ENCODE peak calls at places on chromosomes 12 and 14, in five cellular contexts. W is epithelial cell of esophagus, H is HCT116, V is thyroid gland, A is dorsolateral prefrontal cortex. S is an unnamed sample.

GRCh38 chr14:27739657-27740156 is 1026.9 kb upstream of the FOXG1 start:
- DNase-seq in A (no peak), H (no peak), V (no peak), W (no peak), S (no peak)

GRCh38 chr14:36996133-36996856 is 176.1 kb downstream of the SLC25A21 start:
- DNase-seq in V (peak), W (peak), A (no peak), H (no peak), S (peak)

GRCh38 chr12:104750061-104750460 is 208.0 kb downstream of the SLC41A2 start:
- DNase-seq in V (no peak), H (no peak), W (peak), A (peak), S (peak)

GRCh38 chr14:103317251-103317650 is 16.8 kb upstream of the EIF5 start:
- DNase-seq in V (no peak), H (no peak), W (no peak), A (no peak), S (no peak)

GRCh38 chr14:79077096-79077495 is 906.9 kb downstream of the NRXN3 start:
- DNase-seq in W (peak), A (no peak), H (no peak), V (no peak), S (no peak)

GRCh38 chr14:50649691-50650090 is 18.4 kb downstream of the SAV1 start:
- DNase-seq in V (peak), W (no peak), H (no peak), A (no peak), S (no peak)

GRCh38 chr14:99531221-99532096 is 50.2 kb downstream of the CCNK start:
- DNase-seq in H (no peak), W (no peak), A (no peak), V (no peak), S (peak)

GRCh38 chr14:68637106-68638021 is 155.5 kb downstream of the ZFP36L1 start:
- DNase-seq in W (peak), H (no peak), A (peak), V (peak), S (peak)

GRCh38 chr12:94954029-94954685 is 49.3 kb downstream of the NDUFA12 start:
- DNase-seq in W (peak), H (peak), A (no peak), V (no peak), S (peak)

GRCh38 chr12:80936353-80936641 is 1.4 kb downstream of the LIN7A start:
- DNase-seq in H (no peak), A (peak), W (no peak), V (no peak), S (no peak)

GRCh38 chr14:94722397-94722796 is 47.5 kb downstream of the GSC start:
- DNase-seq in W (no peak), H (no peak), A (no peak), V (no peak), S (no peak)

GRCh38 chr14:58150243-58150805 is 1.7 kb downstream of the ARMH4 start:
- DNase-seq in W (no peak), H (no peak), A (no peak), V (no peak), S (no peak)

GRCh38 chr14:57038689-57039088 is 228.4 kb upstream of the OTX2 start:
- DNase-seq in A (no peak), H (no peak), V (no peak), W (no peak), S (no peak)

GRCh38 chr14:42428996-42429395 is 822.3 kb downstream of the LRFN5 start:
- DNase-seq in V (no peak), H (no peak), A (no peak), W (peak), S (no peak)

GRCh38 chr12:112824701-112825100 is 33.2 kb downstream of the RPH3A start:
- DNase-seq in A (no peak), W (no peak), V (no peak), H (no peak), S (no peak)

GRCh38 chr12:31306871-31307270 is 19.1 kb downstream of the SINHCAF start:
- DNase-seq in W (no peak), V (no peak), H (no peak), A (no peak), S (peak)

GRCh38 chr14:65072256-65072655 is 30.1 kb downstream of the MAX start:
- DNase-seq in H (no peak), W (no peak), V (no peak), A (no peak), S (no peak)

GRCh38 chr12:59113831-59114273 is 193.5 kb upstream of the LRIG3 start:
- DNase-seq in H (peak), W (peak), V (peak), A (peak), S (peak)

GRCh38 chr12:14628771-14629170 is 61.1 kb upstream of the PLBD1 start:
- DNase-seq in V (no peak), A (no peak), W (no peak), H (no peak), S (no peak)
- H3K4me3 ChIP-seq in V (no peak), A (no peak), W (no peak), H (no peak), S (no peak)

DNA sequence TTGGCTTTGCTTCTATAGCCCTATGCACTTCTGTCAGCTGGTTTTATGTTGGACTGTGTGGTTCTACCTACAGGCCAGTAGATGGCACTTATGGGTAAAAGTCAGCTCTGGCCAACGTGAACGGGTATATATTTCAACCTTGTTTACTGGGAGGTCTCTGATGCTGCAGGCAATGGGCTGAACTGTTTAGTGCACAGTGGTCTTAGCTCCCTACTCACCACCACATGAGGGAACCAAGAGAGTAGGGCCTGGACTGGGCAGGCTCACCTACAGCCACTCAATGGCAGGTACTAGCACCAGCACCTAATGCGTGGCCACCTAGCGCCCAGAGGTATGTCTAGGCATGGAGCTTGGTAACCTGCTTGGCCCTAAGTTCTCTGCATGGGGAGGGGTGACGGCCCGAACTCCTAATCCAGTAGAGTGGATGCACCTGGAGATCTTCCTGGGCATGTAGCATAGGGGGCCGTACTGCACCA is 481.8 kb downstream of the TMEM117 start:
- DNase-seq in A (no peak), V (no peak), H (peak), W (peak), S (peak)
- TF ChIP-seq CTCF in A (peak), V (peak), H (peak), W (peak), S (peak)

DNA sequence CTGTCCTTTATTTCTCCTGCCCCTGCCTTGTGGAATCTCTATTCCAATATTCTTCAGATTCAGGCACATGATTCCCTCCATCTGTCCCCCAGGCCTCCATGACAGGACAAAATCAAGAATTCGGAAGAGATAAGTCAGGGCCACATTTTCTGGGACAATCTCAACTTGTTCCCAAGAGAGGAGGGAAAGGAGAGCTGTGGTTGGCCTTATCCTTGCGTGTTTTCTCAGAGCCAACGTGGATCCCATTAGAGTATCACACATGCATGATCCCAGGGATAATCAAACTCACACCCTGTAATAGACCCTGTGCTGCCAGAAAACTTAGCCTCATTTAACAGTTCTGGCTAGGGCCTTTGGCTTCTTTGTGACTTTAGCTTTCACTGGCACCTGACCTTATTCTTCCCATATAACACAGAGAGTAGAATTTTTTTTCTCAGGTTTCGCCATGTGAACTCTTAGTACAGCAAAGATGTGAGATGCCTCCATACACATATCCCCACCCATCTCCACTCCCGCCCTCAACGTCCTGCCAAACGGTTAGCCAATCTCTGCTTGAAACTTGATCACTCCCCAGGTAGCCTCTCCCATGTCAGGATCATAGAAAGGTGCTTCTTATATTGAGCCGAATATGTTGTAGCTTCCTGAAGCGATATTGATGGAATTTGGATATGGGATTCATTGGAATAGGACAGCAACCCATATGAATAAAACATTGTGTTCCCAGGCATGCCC is 6.7 kb upstream of the KRT1 start:
- DNase-seq in W (peak), V (no peak), H (no peak), A (no peak), S (no peak)
- H3K4me3 ChIP-seq in W (no peak), V (no peak), H (no peak), A (no peak), S (no peak)

GRCh38 chr12:132422057-132423043 is 67.6 kb upstream of the FBRSL1 start:
- DNase-seq in W (no peak), H (no peak), A (no peak), V (no peak), S (peak)
- TF ChIP-seq CTCF in W (no peak), H (no peak), A (no peak), V (no peak), S (no peak)

GRCh38 chr12:1591029-1591428 is 3.4 kb downstream of the FBXL14 start:
- DNase-seq in W (peak), V (no peak), A (no peak), H (no peak), S (peak)

GRCh38 chr12:1588574-1588944 is 5.8 kb downstream of the FBXL14 start:
- DNase-seq in A (no peak), H (no peak), W (no peak), V (no peak), S (no peak)

GRCh38 chr12:1591543-1591942 is 2.8 kb downstream of the FBXL14 start:
- DNase-seq in A (no peak), W (no peak), V (no peak), H (no peak), S (peak)

GRCh38 chr12:1590083-1590979 is 4.0 kb downstream of the FBXL14 start:
- DNase-seq in W (no peak), V (peak), A (peak), H (no peak), S (peak)

DNA sequence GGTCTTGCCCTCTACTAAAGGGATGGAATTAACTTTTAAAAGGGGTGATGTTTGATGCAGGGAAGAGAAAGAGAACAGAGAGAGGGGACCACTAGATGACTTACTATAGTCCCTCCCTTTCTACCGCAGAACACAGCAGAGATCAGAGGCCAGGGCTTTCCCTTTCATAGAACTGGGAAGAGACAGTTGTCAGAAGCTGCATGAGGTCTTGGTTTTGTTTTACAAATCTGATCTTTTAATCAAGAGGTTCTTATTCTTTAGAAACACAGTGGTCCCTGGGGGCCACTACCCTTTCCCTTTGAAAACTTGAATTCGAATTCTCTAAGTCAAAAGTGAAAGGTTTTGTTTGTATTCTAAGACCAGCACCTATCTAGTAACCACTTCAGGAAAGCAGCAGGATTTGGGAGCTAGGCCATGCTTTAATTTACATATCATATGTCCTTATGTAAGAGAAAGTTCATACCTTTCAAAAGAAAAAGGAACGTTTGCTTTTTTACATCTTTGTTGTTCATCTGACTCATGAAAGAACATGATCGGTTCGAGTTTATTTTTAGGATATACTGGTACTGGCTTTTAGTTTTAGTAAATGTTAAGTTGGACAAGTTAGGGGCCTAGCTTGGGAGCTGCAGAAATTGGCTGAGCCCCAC is 6.3 kb downstream of the FBXL14 start:
- DNase-seq in W (no peak), V (no peak), H (no peak), A (no peak), S (no peak)
- H3K4me3 ChIP-seq in W (no peak), V (no peak), H (no peak), A (no peak), S (no peak)

S was measured in fibroblast of villous mesenchyme.